ENCODE peak calls at places on chromosome 15, in five cellular contexts. M is NT2/D1, K is tibial nerve, J is AG09309, T is fibroblast of the aortic adventitia. Y is an unnamed sample.

GRCh38 chr15:22954326-22954725 is 25.8 kb downstream of the CYFIP1 start:
- DNase-seq in M (no peak), K (no peak), J (no peak), T (no peak), Y (no peak)

GRCh38 chr15:95556866-95557225 is 773.7 kb upstream of the NR2F2 start:
- DNase-seq in M (no peak), K (peak), J (no peak), T (peak), Y (no peak)

GRCh38 chr15:41517895-41518449 is 4.3 kb upstream of the LTK start:
- DNase-seq in M (no peak), K (no peak), J (no peak), T (no peak), Y (no peak)

GRCh38 chr15:76190767-76191538 is 120.3 kb downstream of the ETFA start:
- DNase-seq in M (peak), K (peak), J (no peak), T (peak), Y (no peak)

GRCh38 chr15:41561777-41562145 is 2.7 kb downstream of the TYRO3 start:
- DNase-seq in M (no peak), K (peak), J (no peak), T (peak), Y (no peak)

GRCh38 chr15:69067296-69067695 is 52.8 kb downstream of the NOX5 start:
- DNase-seq in M (no peak), K (no peak), J (no peak), T (peak), Y (no peak)

GRCh38 chr15:92809880-92810361 is 90.2 kb upstream of the CHD2 start:
- DNase-seq in M (no peak), K (peak), J (no peak), T (no peak), Y (no peak)

GRCh38 chr15:67110400-67110799 is 45.0 kb downstream of the SMAD3 start:
- DNase-seq in M (no peak), K (no peak), J (no peak), T (no peak), Y (no peak)

GRCh38 chr15:88209111-88209510 is 47.4 kb downstream of the NTRK3 start:
- DNase-seq in M (no peak), K (no peak), J (no peak), T (no peak), Y (no peak)

GRCh38 chr15:73046073-73046472 is 6.2 kb upstream of the NEO1 start:
- DNase-seq in M (no peak), K (no peak), J (no peak), T (no peak), Y (no peak)

GRCh38 chr15:85582719-85583089 is 202.3 kb downstream of the AKAP13 start:
- DNase-seq in M (no peak), K (peak), J (no peak), T (peak), Y (no peak)

GRCh38 chr15:99976811-99977271 is 243.6 kb upstream of the LYSMD4 start:
- DNase-seq in M (no peak), K (no peak), J (peak), T (peak), Y (no peak)

GRCh38 chr15:70579766-70580165 is 183.6 kb downstream of the UACA start:
- DNase-seq in M (no peak), K (no peak), J (no peak), T (no peak), Y (no peak)

GRCh38 chr15:55894406-55894965 is 98.9 kb downstream of the NEDD4 start:
- DNase-seq in M (no peak), K (no peak), J (no peak), T (no peak), Y (no peak)

GRCh38 chr15:70799667-70800450 is 36.5 kb upstream of the UACA start:
- DNase-seq in M (no peak), K (peak), J (peak), T (peak), Y (peak)

GRCh38 chr15:39919740-39920509 is at the start of gene GPR176:
- DNase-seq in M (no peak), K (peak), J (peak), T (peak), Y (no peak)

GRCh38 chr15:22874256-22874655 is 35.8 kb downstream of the NIPA2 start:
- DNase-seq in M (no peak), K (no peak), J (no peak), T (no peak), Y (no peak)

GRCh38 chr15:30923429-30923828 is 19.7 kb downstream of the FAN1 start:
- DNase-seq in M (no peak), K (no peak), J (no peak), T (no peak), Y (no peak)

GRCh38 chr15:62605292-62605691 is 437.3 kb upstream of the TPM1 start:
- DNase-seq in M (no peak), K (no peak), J (no peak), T (no peak), Y (no peak)

GRCh38 chr15:97984157-97984556 is 23.7 kb downstream of the ARRDC4 start:
- DNase-seq in M (no peak), K (no peak), J (no peak), T (peak), Y (no peak)

GRCh38 chr15:62391565-62392262 is 226.6 kb upstream of the C2CD4B start:
- DNase-seq in M (no peak), K (no peak), J (no peak), T (peak), Y (no peak)

GRCh38 chr15:58472821-58473581 is 41.2 kb downstream of the LIPC start:
- DNase-seq in M (peak), K (no peak), J (no peak), T (no peak), Y (no peak)

GRCh38 chr15:60172147-60172546 is 168.0 kb downstream of the FOXB1 start:
- DNase-seq in M (no peak), K (no peak), J (no peak), T (no peak), Y (no peak)

GRCh38 chr15:32823750-32824149 is 105.9 kb downstream of the GREM1 start:
- DNase-seq in M (no peak), K (no peak), J (no peak), T (no peak), Y (no peak)

GRCh38 chr15:77541421-77542181 is 91.1 kb downstream of the LINGO1 start:
- DNase-seq in M (no peak), K (no peak), J (no peak), T (peak), Y (no peak)

DNA sequence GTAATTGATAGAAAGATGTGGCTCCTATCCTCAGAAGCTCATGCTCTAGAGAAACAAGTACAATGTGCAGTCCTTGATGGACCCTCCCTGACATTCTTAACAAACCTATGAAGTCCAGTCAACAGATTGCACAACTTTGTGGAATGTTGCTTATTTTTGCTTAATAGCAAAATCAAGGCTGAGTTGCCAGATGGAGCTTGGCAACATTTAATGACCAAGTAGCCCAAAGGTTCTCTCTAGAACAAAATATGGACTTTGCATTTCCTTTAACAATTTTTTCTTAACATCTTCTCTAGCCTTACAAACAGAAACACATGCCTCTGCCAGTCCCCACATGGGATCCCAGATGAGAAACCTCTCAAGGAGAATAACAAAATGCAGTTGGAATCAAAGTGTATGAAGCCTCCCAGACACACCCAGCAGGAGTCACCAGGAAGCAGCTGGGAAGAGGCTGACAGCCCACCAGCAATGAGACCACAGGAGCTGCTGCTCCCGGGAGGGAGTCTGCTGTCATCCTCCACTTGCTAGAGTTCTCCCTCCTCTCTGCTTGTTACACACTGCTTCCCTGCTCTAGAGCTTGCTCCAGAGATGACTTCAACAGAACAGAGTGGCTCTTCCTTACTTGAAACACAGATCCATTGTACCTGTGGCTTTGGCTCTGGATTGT is 422.4 kb upstream of the CDIN1 start:
- DNase-seq in M (no peak), K (peak), J (peak), T (peak), Y (no peak)
- H3K4me3 ChIP-seq in M (no peak), K (no peak), J (no peak), T (no peak), Y (no peak)

GRCh38 chr15:27538325-27538724 is 560.8 kb downstream of the OCA2 start:
- DNase-seq in M (no peak), K (no peak), J (no peak), T (no peak), Y (no peak)

GRCh38 chr15:27535445-27536129 is 563.5 kb downstream of the OCA2 start:
- DNase-seq in M (no peak), K (no peak), J (no peak), T (no peak), Y (no peak)

GRCh38 chr15:27545494-27546255 is 553.4 kb downstream of the OCA2 start:
- DNase-seq in M (no peak), K (no peak), J (no peak), T (no peak), Y (no peak)

GRCh38 chr15:27541581-27541980 is 557.5 kb downstream of the OCA2 start:
- DNase-seq in M (no peak), K (no peak), J (no peak), T (no peak), Y (no peak)
- H3K4me3 ChIP-seq in M (no peak), K (no peak), J (no peak), T (no peak), Y (no peak)

GRCh38 chr15:57223345-57223744 is 153.0 kb upstream of the CGNL1 start:
- DNase-seq in M (no peak), K (no peak), J (no peak), T (no peak), Y (no peak)
- H3K4me3 ChIP-seq in M (no peak), K (no peak), J (no peak), T (no peak), Y (no peak)

GRCh38 chr15:74543043-74543422 is 2.0 kb downstream of the ARID3B start:
- DNase-seq in M (no peak), K (no peak), J (no peak), T (no peak), Y (no peak)
- H3K4me3 ChIP-seq in M (peak), K (no peak), J (no peak), T (no peak), Y (no peak)